ENCODE peak calls at places on chromosome 16, in eight cellular contexts. U is body of pancreas; T is CD4-positive, alpha-beta T cell; N is astrocyte; L is CD8-positive, alpha-beta T cell; B is OCI-LY7; Z is IMR-90; E is Calu3. D is an unnamed sample.

GRCh38 chr16:23578096-23578830 is 17.9 kb downstream of the NDUFAB1 start:
- DNase-seq in U (no peak), T (no peak), N (no peak), L (no peak), B (no peak), Z (peak; percentile 24), E (no peak), D (no peak)

GRCh38 chr16:11557811-11558210 is 28.9 kb downstream of the LITAF start:
- DNase-seq in U (no peak), T (no peak), N (no peak), L (no peak), B (no peak), Z (no peak), E (no peak), D (no peak)

GRCh38 chr16:74431516-74431915 is 10.2 kb upstream of the CLEC18B start:
- DNase-seq in U (no peak), T (no peak), N (no peak), L (no peak), B (no peak), Z (no peak), E (no peak), D (no peak)

GRCh38 chr16:27253526-27253930 is 15.0 kb downstream of the NSMCE1 start:
- DNase-seq in U (no peak), T (no peak), N (peak; percentile 87), L (no peak), B (no peak), Z (peak; percentile 92), E (no peak), D (no peak)

GRCh38 chr16:8798174-8798527 is 512 bp downstream of the PMM2 start:
- DNase-seq in U (peak; percentile 20), T (no peak), N (no peak), L (no peak), B (peak; percentile 25), Z (peak; percentile 36), E (no peak), D (no peak)

GRCh38 chr16:951660-952301 is 19.0 kb downstream of the LMF1 start:
- DNase-seq in U (no peak), T (no peak), N (peak; percentile 32), L (no peak), B (no peak), Z (peak; percentile 70), E (no peak), D (no peak)

GRCh38 chr16:90050969-90051368 is 26.2 kb downstream of the PRDM7 start:
- DNase-seq in U (no peak), T (no peak), N (no peak), L (no peak), B (no peak), Z (no peak), E (no peak), D (no peak)

GRCh38 chr16:53129281-53130192 is 74.7 kb downstream of the CHD9 start:
- DNase-seq in U (peak; percentile 12), T (no peak), N (peak; percentile 40), L (no peak), B (peak; percentile 17), Z (peak; percentile 81), E (no peak), D (peak; percentile 36)

GRCh38 chr16:54099627-54100026 is 187.0 kb downstream of the IRX3 start:
- DNase-seq in U (peak; percentile 87), T (no peak), N (no peak), L (no peak), B (no peak), Z (no peak), E (no peak), D (no peak)

GRCh38 chr16:2029350-2029749 is 2.6 kb downstream of the NHERF2 start:
- DNase-seq in U (no peak), T (no peak), N (no peak), L (no peak), B (no peak), Z (no peak), E (no peak), D (no peak)

GRCh38 chr16:66728804-66729203 is 22.6 kb downstream of the DYNC1LI2 start:
- DNase-seq in U (peak; percentile 29), T (no peak), N (no peak), L (no peak), B (no peak), Z (no peak), E (no peak), D (no peak)

GRCh38 chr16:19589771-19590302 is 34.3 kb downstream of the VPS35L start:
- DNase-seq in U (no peak), T (no peak), N (peak; percentile 38), L (no peak), B (no peak), Z (peak; percentile 84), E (no peak), D (no peak)

GRCh38 chr16:52861614-52862022 is 191.1 kb downstream of the CHD9NB start:
- DNase-seq in U (peak; percentile 35), T (no peak), N (no peak), L (no peak), B (no peak), Z (no peak), E (peak; percentile 61), D (no peak)

GRCh38 chr16:10509534-10510025 is 70.8 kb downstream of the EMP2 start:
- DNase-seq in U (peak; percentile 72), T (peak; percentile 32), N (peak; percentile 58), L (peak; percentile 64), B (peak; percentile 88), Z (peak; percentile 79), E (peak; percentile 87), D (peak; percentile 75)

GRCh38 chr16:57383276-57384247 is 11.3 kb downstream of the CX3CL1 start:
- DNase-seq in U (no peak), T (no peak), N (peak; percentile 62), L (no peak), B (no peak), Z (peak; percentile 36), E (peak; percentile 49), D (no peak)

GRCh38 chr16:57384248-57385070 is 12.2 kb downstream of the CX3CL1 start:
- DNase-seq in U (no peak), T (no peak), N (no peak), L (no peak), B (peak; percentile 24), Z (no peak), E (no peak), D (no peak)

GRCh38 chr16:57380671-57381462 is 8.6 kb downstream of the CX3CL1 start:
- DNase-seq in U (peak; percentile 52), T (peak; percentile 3), N (no peak), L (no peak), B (no peak), Z (peak; percentile 11), E (peak; percentile 69), D (no peak)

GRCh38 chr16:57381791-57382534 is 9.7 kb downstream of the CX3CL1 start:
- DNase-seq in U (no peak), T (no peak), N (no peak), L (no peak), B (no peak), Z (no peak), E (no peak), D (no peak)

DNA sequence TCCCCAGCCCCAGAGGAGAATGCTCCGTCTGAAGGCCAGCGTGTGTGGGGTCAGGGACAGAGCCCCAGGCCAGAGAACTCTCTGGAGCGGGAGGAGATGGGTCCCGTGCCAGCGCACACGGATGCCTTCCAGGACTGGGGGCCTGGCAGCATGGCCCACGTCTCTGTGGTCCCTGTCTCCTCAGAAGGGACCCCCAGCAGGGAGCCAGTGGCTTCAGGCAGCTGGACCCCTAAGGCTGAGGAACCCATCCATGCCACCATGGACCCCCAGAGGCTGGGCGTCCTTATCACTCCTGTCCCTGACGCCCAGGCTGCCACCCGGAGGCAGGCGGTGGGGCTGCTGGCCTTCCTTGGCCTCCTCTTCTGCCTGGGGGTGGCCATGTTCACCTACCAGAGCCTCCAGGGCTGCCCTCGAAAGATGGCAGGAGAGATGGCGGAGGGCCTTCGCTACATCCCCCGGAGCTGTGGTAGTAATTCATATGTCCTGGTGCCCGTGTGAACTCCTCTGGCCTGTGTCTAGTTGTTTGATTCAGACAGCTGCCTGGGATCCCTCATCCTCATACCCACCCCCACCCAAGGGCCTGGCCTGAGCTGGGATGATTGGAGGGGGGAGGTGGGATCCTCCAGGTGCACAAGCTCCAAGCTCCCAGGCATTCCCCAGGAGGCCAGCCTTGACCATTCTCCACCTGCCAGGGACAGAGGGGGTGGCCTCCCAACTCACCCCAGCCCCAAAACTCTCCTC is 10.4 kb downstream of the CX3CL1 start:
- DNase-seq in U (no peak), T (no peak), N (no peak), L (no peak), B (no peak), Z (no peak), E (no peak), D (no peak)
- TF ChIP-seq CTCF in U (no peak), T (no peak), N (no peak), L (no peak), B (no peak), Z (no peak), E (peak; percentile 27), D (no peak)

DNA sequence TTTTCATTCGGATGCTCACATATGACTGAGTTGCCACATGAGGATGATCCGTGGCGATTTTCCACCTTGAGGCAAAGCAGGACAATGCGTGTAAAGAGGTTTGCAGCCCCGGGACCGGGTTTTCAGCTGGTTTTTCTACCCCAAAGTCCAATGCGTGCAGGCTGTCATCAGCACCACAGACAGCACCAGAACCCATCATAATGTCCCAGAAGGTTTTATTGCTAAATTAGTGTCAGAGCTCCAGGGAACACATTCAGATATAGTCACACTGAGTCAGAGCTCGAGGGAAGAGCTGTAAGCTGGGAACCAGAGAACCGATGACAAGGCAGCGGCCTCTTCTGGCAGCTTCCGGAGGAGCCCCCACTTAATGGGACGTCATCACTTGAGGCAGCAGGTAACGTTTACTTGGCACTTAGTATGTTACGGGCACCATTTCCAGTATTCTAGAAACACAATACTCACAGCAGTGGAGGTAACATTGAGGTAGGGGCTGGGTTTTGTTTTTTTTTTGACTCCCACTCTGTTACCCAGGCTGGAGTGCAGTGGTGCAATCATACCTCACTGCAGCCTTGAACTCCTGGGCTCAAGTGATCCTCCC is 8.9 kb upstream of the NAGPA start:
- DNase-seq in U (no peak), T (no peak), N (peak; percentile 51), L (no peak), B (no peak), Z (peak; percentile 60), E (no peak), D (no peak)
- TF ChIP-seq CTCF in U (no peak), T (no peak), N (no peak), L (no peak), B (no peak), Z (peak; percentile 18), E (no peak), D (no peak)

DNA sequence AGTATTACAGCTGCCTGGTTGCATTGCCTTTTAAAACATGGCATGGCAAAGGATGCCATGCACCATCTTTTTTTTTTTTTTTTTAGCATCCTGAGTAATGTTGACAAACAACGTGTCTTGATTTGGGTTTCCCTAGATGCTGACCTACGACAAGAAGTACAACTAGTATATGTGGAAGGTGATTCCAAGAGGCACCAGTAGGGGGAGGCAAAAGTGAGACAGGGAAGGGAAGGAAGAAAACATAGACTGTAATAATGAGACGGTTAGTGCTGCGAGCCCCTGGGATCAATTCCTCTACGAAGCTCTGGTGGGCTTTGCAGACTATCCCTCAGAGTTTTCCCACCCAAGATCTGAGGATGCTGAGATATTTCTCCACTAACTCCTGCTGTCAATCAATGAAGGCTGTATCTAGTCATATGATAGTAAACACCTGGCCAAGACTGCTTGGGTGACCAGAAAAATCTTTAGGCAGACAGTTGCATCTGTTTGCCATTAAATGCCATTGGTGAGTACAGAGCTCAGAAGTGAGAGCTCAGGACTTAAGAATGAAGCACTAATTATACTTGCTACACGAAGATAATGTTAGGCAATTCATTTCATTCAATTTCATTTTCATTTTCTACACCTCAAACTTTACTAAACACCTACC is 458.6 kb upstream of the GOT2 start:
- DNase-seq in U (no peak), T (peak; percentile 7), N (peak; percentile 4), L (no peak), B (peak; percentile 10), Z (peak; percentile 11), E (peak; percentile 37), D (no peak)
- TF ChIP-seq CTCF in U (no peak), T (no peak), N (peak; percentile 55), L (no peak), B (peak; percentile 72), Z (peak; percentile 41), E (peak; percentile 27), D (peak; percentile 61)

GRCh38 chr16:16828913-16829398 is 450.0 kb downstream of the NPIPA7 start:
- DNase-seq in U (no peak), T (no peak), N (no peak), L (no peak), B (no peak), Z (no peak), E (no peak), D (no peak)
- TF ChIP-seq CTCF in U (no peak), T (no peak), N (no peak), L (no peak), B (no peak), Z (no peak), E (no peak), D (no peak)

D was measured in mesothelial cell of epicardium.